ENCODE peak calls at places on chromosome 14, in five cellular contexts. G is tibial nerve, W is EL, E is NCI-H1694 treated with DMSO at 0.1 percent for 48 hours, O is RWPE1. H is an unnamed sample.

GRCh38 chr14:63890553-63890952 is 37.7 kb downstream of the SYNE2 start:
- DNase-seq in G (no peak), W (no peak), E (no peak), O (no peak), H (peak; percentile 35)

GRCh38 chr14:100738269-100738691 is 11.6 kb downstream of the DLK1 start:
- DNase-seq in G (no peak), W (no peak), E (no peak), O (no peak), H (no peak)

GRCh38 chr14:101776315-101776714 is 14.8 kb downstream of the PPP2R5C start:
- DNase-seq in G (no peak), W (no peak), E (no peak), O (no peak), H (no peak)

GRCh38 chr14:69244946-69245345 is 15.0 kb upstream of the GALNT16 start:
- DNase-seq in G (no peak), W (no peak), E (no peak), O (no peak), H (no peak)

GRCh38 chr14:96511146-96511545 is 9.0 kb downstream of the PAPOLA start:
- DNase-seq in G (no peak), W (no peak), E (no peak), O (no peak), H (no peak)

GRCh38 chr14:95273041-95273978 is 46.4 kb downstream of the CLMN start:
- DNase-seq in G (no peak), W (no peak), E (no peak), O (no peak), H (no peak)

GRCh38 chr14:62694075-62694474 is 351.2 kb downstream of the KCNH5 start:
- DNase-seq in G (no peak), W (peak; percentile 7), E (no peak), O (peak; percentile 59), H (peak; percentile 99)

GRCh38 chr14:54709444-54709843 is 142.5 kb downstream of the SAMD4A start:
- DNase-seq in G (no peak), W (no peak), E (no peak), O (no peak), H (no peak)

GRCh38 chr14:56195727-56196126 is 77.5 kb downstream of the PELI2 start:
- DNase-seq in G (peak; percentile 39), W (peak; percentile 21), E (no peak), O (no peak), H (no peak)

GRCh38 chr14:97306785-97307246 is 509.6 kb downstream of the VRK1 start:
- DNase-seq in G (no peak), W (no peak), E (no peak), O (no peak), H (no peak)

GRCh38 chr14:61557854-61558253 is 137.5 kb upstream of the HIF1A start:
- DNase-seq in G (no peak), W (no peak), E (no peak), O (no peak), H (no peak)

H was measured in mammary epithelial cell.